ENCODE peak calls at places on chromosome X, in eight cellular contexts. One of them, this sample, is unnamed.

GRCh38 chrX:7582191-7582590 is 260.8 kb upstream of the VCX start:
- DNase-seq in stomach: no peak
- DNase-seq in A673: no peak
- DNase-seq in tibial artery: no peak
- DNase-seq in PC-3: no peak
- DNase-seq in mucosa of descending colon: no peak
- DNase-seq in cardiac fibroblast: no peak
- DNase-seq in dorsolateral prefrontal cortex: no peak
- DNase-seq in this sample: no peak

GRCh38 chrX:79400618-79401017 is 33.5 kb upstream of the ITM2A start:
- DNase-seq in stomach: no peak
- DNase-seq in dorsolateral prefrontal cortex: no peak
- DNase-seq in PC-3: no peak
- DNase-seq in mucosa of descending colon: no peak
- DNase-seq in tibial artery: no peak
- DNase-seq in A673: no peak
- DNase-seq in cardiac fibroblast: no peak
- DNase-seq in this sample: no peak

GRCh38 chrX:68929332-68930150 is 100.7 kb downstream of the EFNB1 start:
- DNase-seq in dorsolateral prefrontal cortex: no peak
- DNase-seq in cardiac fibroblast: peak; percentile 81
- DNase-seq in mucosa of descending colon: no peak
- DNase-seq in PC-3: peak; percentile 89
- DNase-seq in A673: peak; percentile 19
- DNase-seq in stomach: peak; percentile 32
- DNase-seq in tibial artery: no peak
- DNase-seq in this sample: no peak

GRCh38 chrX:47297874-47298273 is 65.1 kb downstream of the USP11 start:
- DNase-seq in stomach: peak; percentile 51
- DNase-seq in PC-3: peak; percentile 92
- DNase-seq in A673: no peak
- DNase-seq in mucosa of descending colon: no peak
- DNase-seq in dorsolateral prefrontal cortex: no peak
- DNase-seq in tibial artery: no peak
- DNase-seq in cardiac fibroblast: no peak
- DNase-seq in this sample: no peak

GRCh38 chrX:17435476-17435875 is 60.5 kb downstream of the NHS start:
- DNase-seq in stomach: no peak
- DNase-seq in tibial artery: no peak
- DNase-seq in cardiac fibroblast: no peak
- DNase-seq in dorsolateral prefrontal cortex: no peak
- DNase-seq in A673: no peak
- DNase-seq in PC-3: no peak
- DNase-seq in mucosa of descending colon: no peak
- DNase-seq in this sample: no peak

GRCh38 chrX:87338510-87338909 is 179.1 kb upstream of the KLHL4 start:
- DNase-seq in mucosa of descending colon: no peak
- DNase-seq in PC-3: peak; percentile 47
- DNase-seq in dorsolateral prefrontal cortex: no peak
- DNase-seq in A673: peak; percentile 6
- DNase-seq in cardiac fibroblast: peak; percentile 52
- DNase-seq in stomach: no peak
- DNase-seq in tibial artery: no peak
- DNase-seq in this sample: no peak

GRCh38 chrX:44971674-44972073 is 98.7 kb downstream of the KDM6A start:
- DNase-seq in cardiac fibroblast: no peak
- DNase-seq in dorsolateral prefrontal cortex: no peak
- DNase-seq in stomach: peak; percentile 54
- DNase-seq in A673: no peak
- DNase-seq in mucosa of descending colon: no peak
- DNase-seq in PC-3: no peak
- DNase-seq in tibial artery: no peak
- DNase-seq in this sample: no peak

GRCh38 chrX:139932077-139932900 is 564 bp downstream of the ATP11C start:
- DNase-seq in cardiac fibroblast: peak; percentile 49
- DNase-seq in tibial artery: peak; percentile 74
- DNase-seq in PC-3: peak; percentile 31
- DNase-seq in A673: peak; percentile 37
- DNase-seq in mucosa of descending colon: peak; percentile 74
- DNase-seq in dorsolateral prefrontal cortex: no peak
- DNase-seq in stomach: peak; percentile 43
- DNase-seq in this sample: no peak

GRCh38 chrX:23552289-23552688 is 115.0 kb upstream of the PRDX4 start:
- DNase-seq in tibial artery: no peak
- DNase-seq in cardiac fibroblast: peak; percentile 12
- DNase-seq in stomach: no peak
- DNase-seq in dorsolateral prefrontal cortex: no peak
- DNase-seq in mucosa of descending colon: no peak
- DNase-seq in PC-3: no peak
- DNase-seq in A673: no peak
- DNase-seq in this sample: no peak

GRCh38 chrX:131067216-131067615 is 9.1 kb downstream of the ARHGAP36 start:
- DNase-seq in cardiac fibroblast: no peak
- DNase-seq in dorsolateral prefrontal cortex: no peak
- DNase-seq in mucosa of descending colon: no peak
- DNase-seq in A673: no peak
- DNase-seq in stomach: no peak
- DNase-seq in tibial artery: no peak
- DNase-seq in PC-3: no peak
- DNase-seq in this sample: no peak

GRCh38 chrX:24301060-24301459 is 12.8 kb downstream of the SUPT20HL2 start:
- DNase-seq in tibial artery: no peak
- DNase-seq in stomach: no peak
- DNase-seq in A673: no peak
- DNase-seq in dorsolateral prefrontal cortex: no peak
- DNase-seq in cardiac fibroblast: no peak
- DNase-seq in PC-3: peak; percentile 30
- DNase-seq in mucosa of descending colon: no peak
- DNase-seq in this sample: no peak

GRCh38 chrX:8738588-8739189 is 6.8 kb upstream of the ANOS1 start:
- DNase-seq in cardiac fibroblast: peak; percentile 59
- DNase-seq in dorsolateral prefrontal cortex: peak; percentile 61
- DNase-seq in PC-3: peak; percentile 74
- DNase-seq in stomach: peak; percentile 59
- DNase-seq in tibial artery: no peak
- DNase-seq in mucosa of descending colon: no peak
- DNase-seq in A673: peak; percentile 65
- DNase-seq in this sample: no peak

GRCh38 chrX:8748855-8749254 is 16.9 kb upstream of the ANOS1 start:
- DNase-seq in PC-3: peak; percentile 65
- DNase-seq in cardiac fibroblast: peak; percentile 41
- DNase-seq in mucosa of descending colon: no peak
- DNase-seq in tibial artery: no peak
- DNase-seq in A673: peak; percentile 55
- DNase-seq in dorsolateral prefrontal cortex: no peak
- DNase-seq in stomach: no peak
- DNase-seq in this sample: no peak

GRCh38 chrX:8737883-8738282 is 5.9 kb upstream of the ANOS1 start:
- DNase-seq in mucosa of descending colon: no peak
- DNase-seq in stomach: no peak
- DNase-seq in A673: no peak
- DNase-seq in PC-3: no peak
- DNase-seq in tibial artery: no peak
- DNase-seq in dorsolateral prefrontal cortex: no peak
- DNase-seq in cardiac fibroblast: no peak
- DNase-seq in this sample: no peak

GRCh38 chrX:8741981-8742380 is 10.0 kb upstream of the ANOS1 start:
- DNase-seq in cardiac fibroblast: no peak
- DNase-seq in mucosa of descending colon: no peak
- DNase-seq in dorsolateral prefrontal cortex: no peak
- DNase-seq in tibial artery: no peak
- DNase-seq in stomach: no peak
- DNase-seq in A673: no peak
- DNase-seq in PC-3: no peak
- DNase-seq in this sample: no peak

GRCh38 chrX:8743126-8743732 is 11.3 kb upstream of the ANOS1 start:
- DNase-seq in PC-3: peak; percentile 69
- DNase-seq in cardiac fibroblast: peak; percentile 43
- DNase-seq in A673: peak; percentile 64
- DNase-seq in mucosa of descending colon: no peak
- DNase-seq in dorsolateral prefrontal cortex: no peak
- DNase-seq in stomach: peak; percentile 80
- DNase-seq in tibial artery: no peak
- DNase-seq in this sample: peak; percentile 45
- TF ChIP-seq CTCF in PC-3: peak; percentile 83
- TF ChIP-seq CTCF in cardiac fibroblast: peak; percentile 60
- TF ChIP-seq CTCF in A673: peak; percentile 83
- TF ChIP-seq CTCF in mucosa of descending colon: no peak
- TF ChIP-seq CTCF in dorsolateral prefrontal cortex: peak; percentile 58
- TF ChIP-seq CTCF in stomach: peak; percentile 58
- TF ChIP-seq CTCF in tibial artery: peak; percentile 42
- TF ChIP-seq CTCF in this sample: no peak

DNA sequence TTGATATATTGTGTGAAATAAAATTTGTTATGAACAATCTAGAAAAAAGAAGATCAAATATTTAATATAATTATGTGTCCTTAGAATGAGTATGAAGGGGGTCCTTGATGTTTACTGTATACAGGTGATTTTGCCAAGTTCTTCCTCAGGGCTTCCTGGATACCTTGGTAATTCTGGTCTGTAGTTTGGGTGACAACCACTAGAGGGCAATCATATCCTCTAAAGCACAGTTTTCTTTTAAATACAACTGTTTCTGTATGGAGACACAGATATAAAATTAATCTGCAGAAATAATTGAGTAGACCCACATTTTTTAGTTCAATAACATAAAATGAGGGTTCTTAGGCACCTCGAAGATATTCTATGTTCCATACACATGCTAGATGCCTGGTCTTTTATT is 157.7 kb downstream of the SPANXN1 start:
- DNase-seq in mucosa of descending colon: no peak
- DNase-seq in dorsolateral prefrontal cortex: no peak
- DNase-seq in stomach: no peak
- DNase-seq in tibial artery: no peak
- DNase-seq in PC-3: peak; percentile 62
- DNase-seq in A673: peak; percentile 30
- DNase-seq in cardiac fibroblast: peak; percentile 6
- DNase-seq in this sample: no peak
- TF ChIP-seq CTCF in mucosa of descending colon: peak; percentile 11
- TF ChIP-seq CTCF in dorsolateral prefrontal cortex: peak; percentile 73
- TF ChIP-seq CTCF in stomach: peak; percentile 23
- TF ChIP-seq CTCF in tibial artery: peak; percentile 13
- TF ChIP-seq CTCF in PC-3: peak; percentile 61
- TF ChIP-seq CTCF in A673: peak; percentile 68
- TF ChIP-seq CTCF in cardiac fibroblast: peak; percentile 38
- TF ChIP-seq CTCF in this sample: no peak

DNA sequence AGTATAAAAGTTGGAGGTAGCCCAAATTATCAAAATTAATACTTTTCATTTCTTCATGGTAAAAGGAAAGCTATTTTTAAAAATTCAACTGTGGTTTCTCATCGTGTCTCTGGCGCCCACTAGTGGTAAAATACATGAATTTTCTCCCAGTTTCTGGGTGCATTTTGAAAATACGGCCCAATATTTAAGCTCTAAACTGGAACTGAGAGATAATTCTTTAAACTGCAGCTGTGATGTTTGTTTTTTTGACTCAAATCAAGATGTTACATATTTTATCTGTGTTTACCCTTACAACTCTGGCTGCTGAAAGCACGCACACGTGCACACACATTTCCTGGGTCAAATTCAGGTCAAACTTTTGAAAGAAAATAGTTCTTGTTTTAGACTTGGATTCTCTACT is 123.9 kb upstream of the ACSL4 start:
- DNase-seq in PC-3: peak; percentile 57
- DNase-seq in mucosa of descending colon: no peak
- DNase-seq in tibial artery: no peak
- DNase-seq in cardiac fibroblast: peak; percentile 47
- DNase-seq in dorsolateral prefrontal cortex: no peak
- DNase-seq in A673: peak; percentile 48
- DNase-seq in stomach: no peak
- DNase-seq in this sample: no peak
- TF ChIP-seq CTCF in PC-3: peak; percentile 86
- TF ChIP-seq CTCF in mucosa of descending colon: peak; percentile 24
- TF ChIP-seq CTCF in tibial artery: peak; percentile 63
- TF ChIP-seq CTCF in cardiac fibroblast: peak; percentile 61
- TF ChIP-seq CTCF in dorsolateral prefrontal cortex: peak; percentile 74
- TF ChIP-seq CTCF in A673: peak; percentile 89
- TF ChIP-seq CTCF in stomach: peak; percentile 64
- TF ChIP-seq CTCF in this sample: no peak

GRCh38 chrX:106791495-106791894 is 11.0 kb upstream of the TBC1D8B start:
- DNase-seq in A673: peak; percentile 2
- DNase-seq in PC-3: peak; percentile 43
- DNase-seq in cardiac fibroblast: peak; percentile 34
- DNase-seq in tibial artery: no peak
- DNase-seq in mucosa of descending colon: no peak
- DNase-seq in stomach: no peak
- DNase-seq in dorsolateral prefrontal cortex: no peak
- DNase-seq in this sample: no peak
- TF ChIP-seq CTCF in A673: peak; percentile 52
- TF ChIP-seq CTCF in PC-3: peak; percentile 63
- TF ChIP-seq CTCF in cardiac fibroblast: no peak
- TF ChIP-seq CTCF in tibial artery: no peak
- TF ChIP-seq CTCF in mucosa of descending colon: no peak
- TF ChIP-seq CTCF in stomach: no peak
- TF ChIP-seq CTCF in dorsolateral prefrontal cortex: peak; percentile 43
- TF ChIP-seq CTCF in this sample: no peak

GRCh38 chrX:57083143-57083542 is 38.2 kb downstream of the SPIN2B start:
- DNase-seq in PC-3: no peak
- DNase-seq in tibial artery: no peak
- DNase-seq in dorsolateral prefrontal cortex: no peak
- DNase-seq in A673: no peak
- DNase-seq in cardiac fibroblast: no peak
- DNase-seq in mucosa of descending colon: no peak
- DNase-seq in stomach: no peak
- DNase-seq in this sample: no peak
- TF ChIP-seq CTCF in PC-3: no peak
- TF ChIP-seq CTCF in tibial artery: no peak
- TF ChIP-seq CTCF in dorsolateral prefrontal cortex: no peak
- TF ChIP-seq CTCF in A673: no peak
- TF ChIP-seq CTCF in cardiac fibroblast: no peak
- TF ChIP-seq CTCF in mucosa of descending colon: no peak
- TF ChIP-seq CTCF in stomach: no peak
- TF ChIP-seq CTCF in this sample: no peak

GRCh38 chrX:101759000-101759399 is 99.3 kb upstream of the ARMCX2 start:
- DNase-seq in A673: peak; percentile 57
- DNase-seq in stomach: no peak
- DNase-seq in mucosa of descending colon: no peak
- DNase-seq in tibial artery: peak; percentile 59
- DNase-seq in dorsolateral prefrontal cortex: no peak
- DNase-seq in cardiac fibroblast: peak; percentile 46
- DNase-seq in PC-3: peak; percentile 65
- DNase-seq in this sample: no peak
- TF ChIP-seq CTCF in A673: peak; percentile 63
- TF ChIP-seq CTCF in stomach: no peak
- TF ChIP-seq CTCF in mucosa of descending colon: no peak
- TF ChIP-seq CTCF in tibial artery: peak; percentile 32
- TF ChIP-seq CTCF in dorsolateral prefrontal cortex: peak; percentile 50
- TF ChIP-seq CTCF in cardiac fibroblast: peak; percentile 25
- TF ChIP-seq CTCF in PC-3: peak; percentile 60
- TF ChIP-seq CTCF in this sample: no peak